ENCODE peak calls at places on chromosomes 4 and X, in eight cellular contexts. O, E, Q, K, I, P, N and T are unnamed samples.

GRCh38 chrX:119602701-119603255 is 3.4 kb downstream of the NKRF start:
- DNase-seq in P (no peak), I (no peak), Q (no peak), N (no peak), O (no peak), K (no peak), E (no peak), T (no peak)

GRCh38 chr4:94701606-94702300 is 56.0 kb upstream of the BMPR1B start:
- DNase-seq in E (no peak), O (no peak), K (no peak), P (no peak), I (no peak), Q (no peak), N (no peak), T (no peak)

GRCh38 chr4:122555216-122555615 is 65.7 kb downstream of the IL21 start:
- DNase-seq in E (no peak), P (no peak), N (no peak), Q (no peak), I (no peak), O (no peak), K (no peak), T (no peak)

GRCh38 chr4:54837576-54838140 is 179.9 kb downstream of the KIT start:
- DNase-seq in Q (no peak), N (no peak), K (no peak), O (no peak), I (no peak), P (no peak), E (no peak), T (no peak)

GRCh38 chr4:113810906-113811305 is 49.4 kb upstream of the CAMK2D start:
- DNase-seq in K (no peak), Q (no peak), P (no peak), O (no peak), N (no peak), E (no peak), I (no peak), T (no peak)

GRCh38 chrX:47227334-47227583 is 5.5 kb upstream of the USP11 start:
- DNase-seq in P (no peak), N (no peak), I (no peak), K (no peak), O (no peak), Q (no peak), E (no peak), T (no peak)

GRCh38 chrX:70979136-70979762 is 48.4 kb upstream of the SLC7A3 start:
- DNase-seq in N (peak; percentile 4), Q (no peak), P (no peak), K (no peak), O (peak; percentile 57), E (peak; percentile 12), I (no peak), T (no peak)

GRCh38 chrX:57929373-57929772 is 19.1 kb upstream of the ZXDA start:
- DNase-seq in O (no peak), I (no peak), N (no peak), P (no peak), E (peak; percentile 14), Q (no peak), K (no peak), T (no peak)

GRCh38 chr4:24024157-24024556 is 134.3 kb upstream of the PPARGC1A start:
- DNase-seq in E (no peak), O (no peak), K (no peak), I (no peak), N (no peak), P (no peak), Q (no peak), T (no peak)

GRCh38 chr4:122759639-122760310 is 27.3 kb downstream of the BBS12 start:
- DNase-seq in O (no peak), P (no peak), I (no peak), K (no peak), N (no peak), Q (no peak), E (no peak), T (no peak)

GRCh38 chr4:143241892-143242291 is 57.2 kb downstream of the USP38 start:
- DNase-seq in I (no peak), N (no peak), K (no peak), P (no peak), E (peak; percentile 39), Q (no peak), O (no peak), T (no peak)

GRCh38 chrX:103440621-103441020 is 64.3 kb downstream of the BEX3 start:
- DNase-seq in P (no peak), K (no peak), Q (no peak), I (no peak), E (no peak), O (no peak), N (no peak), T (no peak)

GRCh38 chrX:135973025-135973547 is 702 bp downstream of the MMGT1 start:
- DNase-seq in O (no peak), P (no peak), I (no peak), K (no peak), Q (no peak), N (no peak), E (peak; percentile 29), T (no peak)

GRCh38 chrX:77275392-77275791 is 171.8 kb upstream of the FGF16 start:
- DNase-seq in K (no peak), Q (no peak), N (no peak), O (no peak), P (no peak), I (no peak), E (no peak), T (no peak)

GRCh38 chr4:38493068-38493467 is 170.9 kb upstream of the KLF3 start:
- DNase-seq in K (no peak), O (no peak), I (no peak), N (no peak), Q (no peak), P (no peak), E (no peak), T (no peak)

GRCh38 chrX:9318213-9318612 is 146.6 kb upstream of the TBL1X start:
- DNase-seq in Q (no peak), K (no peak), N (no peak), P (peak; percentile 1), I (no peak), E (peak; percentile 86), O (no peak), T (no peak)

GRCh38 chrX:68697465-68698125 is 50.1 kb downstream of the STARD8 start:
- DNase-seq in Q (no peak), P (no peak), I (no peak), E (no peak), N (no peak), K (no peak), O (no peak), T (no peak)

GRCh38 chr4:8731364-8731763 is 138.8 kb downstream of the CPZ start:
- DNase-seq in O (peak; percentile 36), E (no peak), P (no peak), Q (no peak), N (no peak), K (no peak), I (no peak), T (no peak)

GRCh38 chr4:26267087-26267486 is 53.7 kb upstream of the RBPJ start:
- DNase-seq in O (no peak), Q (no peak), K (no peak), I (no peak), E (no peak), N (no peak), P (no peak), T (no peak)

GRCh38 chr4:83708500-83709175 is 172.7 kb downstream of the GPAT3 start:
- DNase-seq in I (no peak), O (no peak), N (no peak), E (no peak), P (no peak), Q (no peak), K (no peak), T (no peak)

GRCh38 chrX:111041018-111041462 is 55.0 kb upstream of the PAK3 start:
- DNase-seq in E (peak; percentile 27), O (no peak), I (no peak), N (no peak), Q (peak; percentile 1), P (peak; percentile 0), K (no peak), T (peak; percentile 11)

GRCh38 chr4:53646792-53647191 is 55.5 kb upstream of the LNX1 start:
- DNase-seq in N (no peak), E (no peak), I (no peak), Q (no peak), P (no peak), K (no peak), O (no peak), T (no peak)

GRCh38 chr4:141642711-141643110 is 6.3 kb downstream of the IL15 start:
- DNase-seq in E (no peak), Q (no peak), P (no peak), K (no peak), I (no peak), N (no peak), O (no peak), T (no peak)

GRCh38 chrX:12947545-12948235 is 27.2 kb upstream of the TMSB4X start:
- DNase-seq in P (no peak), O (no peak), I (no peak), N (no peak), E (no peak), K (no peak), Q (no peak), T (no peak)

GRCh38 chr4:184821242-184821641 is 4.5 kb downstream of the ACSL1 start:
- DNase-seq in E (no peak), P (no peak), I (no peak), K (no peak), Q (no peak), N (no peak), O (no peak), T (no peak)

GRCh38 chrX:82127228-82128123 is 925.6 kb downstream of the SH3BGRL start:
- DNase-seq in P (no peak), Q (no peak), I (no peak), O (no peak), N (no peak), E (peak; percentile 67), K (no peak), T (no peak)

GRCh38 chr4:25890653-25891485 is 23.2 kb upstream of the SMIM20 start:
- DNase-seq in Q (no peak), O (peak; percentile 79), N (no peak), E (no peak), I (no peak), K (no peak), P (no peak), T (no peak)

GRCh38 chr4:31241504-31241903 is 521.3 kb downstream of the PCDH7 start:
- DNase-seq in P (no peak), I (no peak), N (no peak), O (no peak), K (no peak), E (no peak), Q (no peak), T (no peak)

GRCh38 chrX:123291623-123292022 is 107.5 kb downstream of the GRIA3 start:
- DNase-seq in Q (no peak), N (peak; percentile 3), I (no peak), E (no peak), P (no peak), O (no peak), K (no peak), T (no peak)

GRCh38 chr4:124635331-124635730 is 77.2 kb downstream of the ANKRD50 start:
- DNase-seq in K (no peak), Q (no peak), E (no peak), P (no peak), O (no peak), N (no peak), I (no peak), T (no peak)

GRCh38 chr4:143558286-143558685 is 44.8 kb downstream of the SMARCA5 start:
- DNase-seq in Q (no peak), E (no peak), N (no peak), I (no peak), P (no peak), O (no peak), K (no peak), T (no peak)

GRCh38 chr4:181293541-181293940 is 949.7 kb upstream of the TENM3 start:
- DNase-seq in Q (no peak), N (no peak), O (peak; percentile 83), P (no peak), I (no peak), E (no peak), K (no peak), T (no peak)

GRCh38 chr4:167021545-167022155 is 212.6 kb downstream of the SPOCK3 start:
- DNase-seq in P (peak; percentile 10), I (peak; percentile 39), K (no peak), E (peak; percentile 46), Q (peak; percentile 54), N (peak; percentile 12), O (peak; percentile 89), T (peak; percentile 21)